ENCODE peak calls at places on chromosomes 6 and 20, in six cellular contexts. One of them, this sample, is unnamed.

GRCh38 chr20:48621256-48622078 is 206.3 kb downstream of the PREX1 start:
- DNase-seq in IMR-90: peak
- DNase-seq in mesenchymal stem cell: peak
- DNase-seq in trophoblast cell: peak
- DNase-seq in H1: no peak
- DNase-seq in H9: no peak
- DNase-seq in this sample: no peak

GRCh38 chr6:79605968-79606764 is 25.0 kb upstream of the SH3BGRL2 start:
- DNase-seq in trophoblast cell: no peak
- DNase-seq in mesenchymal stem cell: no peak
- DNase-seq in H9: peak
- DNase-seq in H1: no peak
- DNase-seq in IMR-90: no peak
- DNase-seq in this sample: no peak

GRCh38 chr6:2502096-2502997 is 248.4 kb downstream of the MYLK4 start:
- DNase-seq in H1: no peak
- DNase-seq in trophoblast cell: peak
- DNase-seq in H9: no peak
- DNase-seq in mesenchymal stem cell: no peak
- DNase-seq in IMR-90: no peak
- DNase-seq in this sample: no peak

GRCh38 chr6:99236010-99236409 is 113.5 kb downstream of the FAXC start:
- DNase-seq in IMR-90: no peak
- DNase-seq in trophoblast cell: peak
- DNase-seq in H1: no peak
- DNase-seq in H9: no peak
- DNase-seq in mesenchymal stem cell: no peak
- DNase-seq in this sample: no peak

GRCh38 chr6:156779206-156780116 is 2.3 kb downstream of the ARID1B start:
- DNase-seq in H9: no peak
- DNase-seq in IMR-90: no peak
- DNase-seq in mesenchymal stem cell: peak
- DNase-seq in H1: no peak
- DNase-seq in trophoblast cell: peak
- DNase-seq in this sample: peak

GRCh38 chr6:82247634-82248232 is at the start of gene IBTK:
- DNase-seq in H9: peak
- DNase-seq in mesenchymal stem cell: peak
- DNase-seq in trophoblast cell: peak
- DNase-seq in H1: peak
- DNase-seq in IMR-90: peak
- DNase-seq in this sample: peak

GRCh38 chr6:160996316-160996715 is 4.7 kb downstream of the MAP3K4 start:
- DNase-seq in IMR-90: no peak
- DNase-seq in H1: no peak
- DNase-seq in trophoblast cell: no peak
- DNase-seq in mesenchymal stem cell: no peak
- DNase-seq in H9: no peak
- DNase-seq in this sample: no peak

GRCh38 chr6:91669154-91669903 is 1082.5 kb upstream of the MAP3K7 start:
- DNase-seq in IMR-90: no peak
- DNase-seq in H9: no peak
- DNase-seq in H1: no peak
- DNase-seq in trophoblast cell: no peak
- DNase-seq in mesenchymal stem cell: no peak
- DNase-seq in this sample: no peak

GRCh38 chr6:11500008-11500407 is 37.5 kb upstream of the TMEM170B start:
- DNase-seq in H1: no peak
- DNase-seq in IMR-90: peak
- DNase-seq in trophoblast cell: peak
- DNase-seq in H9: no peak
- DNase-seq in mesenchymal stem cell: peak
- DNase-seq in this sample: no peak

GRCh38 chr6:121653624-121654008 is 218.2 kb downstream of the GJA1 start:
- DNase-seq in H1: no peak
- DNase-seq in trophoblast cell: no peak
- DNase-seq in IMR-90: no peak
- DNase-seq in mesenchymal stem cell: no peak
- DNase-seq in H9: no peak
- DNase-seq in this sample: no peak

GRCh38 chr6:144317736-144318135 is 32.6 kb downstream of the UTRN start:
- DNase-seq in mesenchymal stem cell: no peak
- DNase-seq in IMR-90: peak
- DNase-seq in trophoblast cell: no peak
- DNase-seq in H1: no peak
- DNase-seq in H9: no peak
- DNase-seq in this sample: no peak

GRCh38 chr6:100160913-100161312 is 166.9 kb upstream of the MCHR2 start:
- DNase-seq in H1: peak
- DNase-seq in H9: peak
- DNase-seq in IMR-90: no peak
- DNase-seq in trophoblast cell: no peak
- DNase-seq in mesenchymal stem cell: no peak
- DNase-seq in this sample: no peak

GRCh38 chr6:76682842-76683241 is 610.4 kb upstream of the IMPG1 start:
- DNase-seq in IMR-90: peak
- DNase-seq in H1: no peak
- DNase-seq in trophoblast cell: peak
- DNase-seq in H9: no peak
- DNase-seq in mesenchymal stem cell: peak
- DNase-seq in this sample: no peak

GRCh38 chr6:89927788-89928565 is 33.7 kb downstream of the GJA10 start:
- DNase-seq in H9: no peak
- DNase-seq in mesenchymal stem cell: peak
- DNase-seq in IMR-90: peak
- DNase-seq in trophoblast cell: no peak
- DNase-seq in H1: no peak
- DNase-seq in this sample: no peak

GRCh38 chr20:24956001-24956761 is 7.1 kb downstream of the CST7 start:
- DNase-seq in H9: peak
- DNase-seq in H1: no peak
- DNase-seq in trophoblast cell: no peak
- DNase-seq in mesenchymal stem cell: no peak
- DNase-seq in IMR-90: no peak
- DNase-seq in this sample: no peak

GRCh38 chr6:5058254-5058653 is 26.9 kb upstream of the PPP1R3G start:
- DNase-seq in mesenchymal stem cell: no peak
- DNase-seq in H9: no peak
- DNase-seq in trophoblast cell: no peak
- DNase-seq in IMR-90: no peak
- DNase-seq in H1: no peak
- DNase-seq in this sample: no peak

GRCh38 chr6:110738899-110739365 is 76.3 kb downstream of the CDK19 start:
- DNase-seq in trophoblast cell: peak
- DNase-seq in IMR-90: no peak
- DNase-seq in mesenchymal stem cell: no peak
- DNase-seq in H9: no peak
- DNase-seq in H1: no peak
- DNase-seq in this sample: no peak

GRCh38 chr6:157392927-157393666 is 12.1 kb downstream of the ZDHHC14 start:
- DNase-seq in trophoblast cell: peak
- DNase-seq in IMR-90: no peak
- DNase-seq in H9: no peak
- DNase-seq in H1: no peak
- DNase-seq in mesenchymal stem cell: no peak
- DNase-seq in this sample: no peak

GRCh38 chr6:36124881-36125280 is 5.4 kb upstream of the MAPK13 start:
- DNase-seq in trophoblast cell: peak
- DNase-seq in H1: no peak
- DNase-seq in mesenchymal stem cell: no peak
- DNase-seq in H9: no peak
- DNase-seq in IMR-90: no peak
- DNase-seq in this sample: no peak

GRCh38 chr6:165652766-165653165 is 10.3 kb downstream of the PDE10A start:
- DNase-seq in mesenchymal stem cell: no peak
- DNase-seq in H9: no peak
- DNase-seq in H1: no peak
- DNase-seq in IMR-90: no peak
- DNase-seq in trophoblast cell: no peak
- DNase-seq in this sample: no peak

GRCh38 chr6:126300735-126301134 is 39.2 kb upstream of the CENPW start:
- DNase-seq in H9: no peak
- DNase-seq in trophoblast cell: no peak
- DNase-seq in IMR-90: no peak
- DNase-seq in mesenchymal stem cell: no peak
- DNase-seq in H1: no peak
- DNase-seq in this sample: no peak

GRCh38 chr6:126302191-126302590 is 37.7 kb upstream of the CENPW start:
- DNase-seq in mesenchymal stem cell: no peak
- DNase-seq in H9: no peak
- DNase-seq in H1: no peak
- DNase-seq in trophoblast cell: no peak
- DNase-seq in IMR-90: no peak
- DNase-seq in this sample: no peak

GRCh38 chr6:126300126-126300525 is 39.8 kb upstream of the CENPW start:
- DNase-seq in mesenchymal stem cell: no peak
- DNase-seq in trophoblast cell: no peak
- DNase-seq in H9: no peak
- DNase-seq in IMR-90: no peak
- DNase-seq in H1: no peak
- DNase-seq in this sample: no peak
- H4K91ac ChIP-seq in mesenchymal stem cell: no peak
- H4K91ac ChIP-seq in trophoblast cell: no peak
- H4K91ac ChIP-seq in H9: no peak
- H4K91ac ChIP-seq in IMR-90: no peak
- H4K91ac ChIP-seq in H1: no peak
- H4K91ac ChIP-seq in this sample: no peak

GRCh38 chr20:62639765-62640164 is 2.5 kb upstream of the SLCO4A1 start:
- DNase-seq in H9: no peak
- DNase-seq in IMR-90: no peak
- DNase-seq in mesenchymal stem cell: no peak
- DNase-seq in trophoblast cell: no peak
- DNase-seq in H1: no peak
- DNase-seq in this sample: no peak

GRCh38 chr20:62638055-62638570 is 4.2 kb upstream of the SLCO4A1 start:
- DNase-seq in H9: no peak
- DNase-seq in IMR-90: no peak
- DNase-seq in trophoblast cell: peak
- DNase-seq in mesenchymal stem cell: no peak
- DNase-seq in H1: no peak
- DNase-seq in this sample: no peak

GRCh38 chr20:62637521-62638054 is 4.7 kb upstream of the SLCO4A1 start:
- DNase-seq in trophoblast cell: no peak
- DNase-seq in mesenchymal stem cell: no peak
- DNase-seq in H9: no peak
- DNase-seq in H1: no peak
- DNase-seq in IMR-90: no peak
- DNase-seq in this sample: no peak

GRCh38 chr20:62637110-62637509 is 5.2 kb upstream of the SLCO4A1 start:
- DNase-seq in trophoblast cell: peak
- DNase-seq in IMR-90: no peak
- DNase-seq in H9: no peak
- DNase-seq in H1: no peak
- DNase-seq in mesenchymal stem cell: no peak
- DNase-seq in this sample: no peak

DNA sequence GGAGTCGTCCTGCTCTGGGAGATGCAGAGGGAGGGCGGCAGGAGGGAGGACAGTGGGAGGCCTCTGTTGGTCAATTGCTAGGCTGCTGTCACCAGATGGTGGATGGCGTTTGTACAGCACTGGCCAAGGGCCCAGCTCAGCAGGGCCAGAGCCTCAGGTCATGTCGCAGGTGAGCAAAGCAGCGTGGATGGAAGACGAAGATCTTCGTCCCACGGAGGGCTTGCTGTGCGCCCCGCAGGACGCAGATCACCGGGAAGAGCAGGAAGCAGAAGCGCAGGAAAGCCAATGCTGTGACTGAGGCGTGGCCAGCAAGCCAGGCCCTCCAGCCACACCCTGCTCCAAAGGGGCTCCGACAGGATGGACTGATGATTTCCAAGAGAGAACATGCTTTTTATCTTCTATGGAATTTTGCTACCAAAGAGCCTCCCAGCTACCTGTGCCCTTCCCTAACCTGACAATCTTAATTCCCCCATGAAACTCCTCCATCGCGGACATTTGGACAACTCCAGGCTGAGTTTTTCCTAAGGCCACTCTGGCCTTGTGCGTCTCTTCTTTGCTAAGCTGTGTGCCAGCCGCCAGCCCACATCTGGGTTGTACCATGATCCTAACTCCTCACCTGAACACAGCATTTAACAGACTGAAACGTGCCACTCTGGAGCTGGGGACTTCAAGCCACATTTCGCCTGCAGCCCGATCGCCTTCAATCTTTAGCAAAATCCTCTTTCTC is 3.5 kb upstream of the SLCO4A1 start:
- DNase-seq in mesenchymal stem cell: no peak
- DNase-seq in H1: no peak
- DNase-seq in IMR-90: no peak
- DNase-seq in trophoblast cell: peak
- DNase-seq in H9: no peak
- DNase-seq in this sample: no peak
- H4K91ac ChIP-seq in mesenchymal stem cell: no peak
- H4K91ac ChIP-seq in H1: no peak
- H4K91ac ChIP-seq in IMR-90: no peak
- H4K91ac ChIP-seq in trophoblast cell: peak
- H4K91ac ChIP-seq in H9: no peak
- H4K91ac ChIP-seq in this sample: no peak

DNA sequence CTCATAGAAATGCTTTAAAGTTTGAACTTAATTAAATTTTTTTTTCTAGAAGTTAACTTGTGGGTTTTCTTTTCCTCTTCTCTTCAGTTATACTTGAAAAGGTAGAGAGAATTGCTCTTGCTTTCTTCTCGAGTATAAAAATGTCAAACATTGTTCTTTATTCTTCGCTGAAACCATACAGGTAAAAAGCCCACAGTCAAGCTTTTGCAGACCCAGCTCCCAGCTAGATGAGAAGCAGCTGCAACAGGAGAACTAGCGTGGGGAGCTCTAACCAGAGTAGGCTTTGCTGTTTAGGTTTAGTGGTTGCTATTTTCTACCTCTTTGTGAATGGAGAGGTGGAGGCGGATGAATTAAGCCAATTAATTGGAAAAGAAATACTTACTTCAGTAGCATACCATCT is 102.7 kb downstream of the JARID2 start:
- DNase-seq in H9: no peak
- DNase-seq in IMR-90: no peak
- DNase-seq in mesenchymal stem cell: no peak
- DNase-seq in trophoblast cell: no peak
- DNase-seq in H1: no peak
- DNase-seq in this sample: no peak
- H4K91ac ChIP-seq in H9: no peak
- H4K91ac ChIP-seq in IMR-90: no peak
- H4K91ac ChIP-seq in mesenchymal stem cell: no peak
- H4K91ac ChIP-seq in trophoblast cell: no peak
- H4K91ac ChIP-seq in H1: no peak
- H4K91ac ChIP-seq in this sample: no peak

DNA sequence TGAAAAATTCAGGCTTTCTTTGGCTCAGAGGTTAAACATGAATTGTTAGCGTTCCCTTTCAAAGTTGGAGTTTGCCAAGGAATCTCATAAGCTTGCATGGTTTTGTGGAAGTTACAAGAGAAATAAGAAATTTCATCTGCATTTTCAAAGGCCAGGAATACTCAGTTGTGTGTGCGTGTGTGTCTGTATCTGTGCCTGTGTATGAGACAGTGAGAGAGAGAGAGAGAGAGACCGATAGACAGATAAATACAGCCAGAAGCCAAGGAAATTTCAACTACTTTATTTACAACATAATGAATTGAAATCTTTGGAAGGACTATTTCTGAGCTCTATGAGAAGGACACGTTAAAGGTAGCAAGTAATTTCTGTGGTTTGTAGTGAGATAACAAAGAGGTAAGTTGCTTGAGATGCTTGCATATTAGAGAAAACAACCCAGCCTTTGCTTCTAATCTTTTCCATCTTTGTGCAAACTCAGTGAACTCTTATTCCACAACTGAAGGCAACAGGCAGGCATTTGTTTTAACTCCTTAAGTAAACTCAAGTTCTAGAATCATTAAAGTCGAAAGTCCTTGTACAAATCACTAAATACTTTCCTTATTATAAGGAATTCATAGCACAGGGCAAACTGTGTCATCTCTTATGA is 171.1 kb upstream of the CITED2 start:
- DNase-seq in H1: no peak
- DNase-seq in IMR-90: no peak
- DNase-seq in mesenchymal stem cell: no peak
- DNase-seq in H9: no peak
- DNase-seq in trophoblast cell: no peak
- DNase-seq in this sample: no peak
- H4K91ac ChIP-seq in H1: no peak
- H4K91ac ChIP-seq in IMR-90: peak
- H4K91ac ChIP-seq in mesenchymal stem cell: no peak
- H4K91ac ChIP-seq in H9: no peak
- H4K91ac ChIP-seq in trophoblast cell: no peak
- H4K91ac ChIP-seq in this sample: no peak

This sample was measured in neuronal stem cell.